ENCODE peak calls at places on chromosomes 7 and 10, in ten cellular contexts. I is B cell; V is CD8-positive, alpha-beta T cell; M is fibroblast of mammary gland; O is AG04449; H is heart right ventricle; S is WTC11; U is AG04450; D is kidney epithelial cell; E is pancreas. X is an unnamed sample.

GRCh38 chr7:28165971-28166955 is 14.3 kb downstream of the JAZF1 start:
- DNase-seq in I (no peak), V (no peak), M (peak; percentile 86), O (peak; percentile 84), H (no peak), S (no peak), U (no peak), D (no peak), E (no peak), X (no peak)

GRCh38 chr7:27775772-27776171 is 35.8 kb downstream of the TAX1BP1 start:
- DNase-seq in I (no peak), V (no peak), M (no peak), O (no peak), H (no peak), S (no peak), U (no peak), D (no peak), E (no peak), X (no peak)

GRCh38 chr7:102279537-102280400 is 6.9 kb upstream of the SH2B2 start:
- DNase-seq in I (peak; percentile 89), V (peak; percentile 34), M (peak; percentile 51), O (no peak), H (peak; percentile 36), S (peak; percentile 81), U (no peak), D (no peak), E (peak; percentile 78), X (peak; percentile 64)

GRCh38 chr7:5508698-5509097 is 85.1 kb upstream of the TNRC18 start:
- DNase-seq in I (no peak), V (no peak), M (no peak), O (no peak), H (no peak), S (no peak), U (no peak), D (no peak), E (no peak), X (no peak)

GRCh38 chr10:49283491-49283890 is 15.5 kb upstream of the C10orf71 start:
- DNase-seq in I (no peak), V (no peak), M (no peak), O (no peak), H (no peak), S (no peak), U (no peak), D (no peak), E (no peak), X (no peak)

GRCh38 chr7:24778543-24779282 is 21.4 kb upstream of the GSDME start:
- DNase-seq in I (no peak), V (no peak), M (peak; percentile 94), O (peak; percentile 77), H (no peak), S (no peak), U (no peak), D (no peak), E (no peak), X (no peak)

GRCh38 chr10:60413306-60414012 is 23.8 kb upstream of the ANK3 start:
- DNase-seq in I (no peak), V (no peak), M (no peak), O (no peak), H (no peak), S (no peak), U (no peak), D (no peak), E (no peak), X (no peak)

GRCh38 chr7:151687523-151688235 is 168.0 kb upstream of the RHEB start:
- DNase-seq in I (no peak), V (no peak), M (peak; percentile 93), O (peak; percentile 79), H (peak; percentile 47), S (peak; percentile 55), U (peak; percentile 91), D (peak; percentile 97), E (no peak), X (no peak)

GRCh38 chr10:49562893-49563292 is 24.0 kb upstream of the ERCC6 start:
- DNase-seq in I (no peak), V (no peak), M (peak; percentile 46), O (no peak), H (no peak), S (no peak), U (no peak), D (no peak), E (no peak), X (no peak)

GRCh38 chr10:70809011-70809611 is 6.6 kb upstream of the SGPL1 start:
- DNase-seq in I (no peak), V (no peak), M (no peak), O (no peak), H (no peak), S (no peak), U (no peak), D (no peak), E (no peak), X (no peak)

GRCh38 chr10:112801748-112802147 is 148.3 kb upstream of the TCF7L2 start:
- DNase-seq in I (no peak), V (no peak), M (no peak), O (no peak), H (no peak), S (no peak), U (no peak), D (no peak), E (no peak), X (no peak)

GRCh38 chr10:5809541-5810154 is 3.6 kb downstream of the GDI2 start:
- DNase-seq in I (peak; percentile 37), V (no peak), M (no peak), O (no peak), H (no peak), S (no peak), U (no peak), D (no peak), E (no peak), X (no peak)

GRCh38 chr7:55178863-55179773 is 160.3 kb downstream of the EGFR start:
- DNase-seq in I (no peak), V (no peak), M (no peak), O (no peak), H (no peak), S (no peak), U (no peak), D (no peak), E (no peak), X (no peak)

GRCh38 chr7:16422917-16423316 is 1.6 kb upstream of the CRPPA start:
- DNase-seq in I (no peak), V (no peak), M (no peak), O (no peak), H (no peak), S (no peak), U (no peak), D (no peak), E (no peak), X (no peak)
- TF ChIP-seq CTCF in I (no peak), V (no peak), M (no peak), O (no peak), H (no peak), S (no peak), U (no peak), D (no peak), E (no peak), X (no peak)

GRCh38 chr7:140176271-140176701 is 497 bp downstream of the KDM7A start:
- DNase-seq in I (peak; percentile 46), V (peak; percentile 6), M (no peak), O (no peak), H (no peak), S (no peak), U (no peak), D (no peak), E (peak; percentile 74), X (no peak)

GRCh38 chr7:140174217-140174616 is 2.6 kb downstream of the KDM7A start:
- DNase-seq in I (no peak), V (no peak), M (no peak), O (no peak), H (no peak), S (no peak), U (no peak), D (no peak), E (no peak), X (no peak)

GRCh38 chr7:140175221-140176218 is 1.3 kb downstream of the KDM7A start:
- DNase-seq in I (peak; percentile 77), V (peak; percentile 83), M (peak; percentile 94), O (peak; percentile 68), H (peak; percentile 92), S (peak; percentile 65), U (peak; percentile 83), D (peak; percentile 85), E (peak; percentile 91), X (peak; percentile 85)

GRCh38 chr7:140179339-140179738 is 2.6 kb upstream of the KDM7A start:
- DNase-seq in I (no peak), V (no peak), M (no peak), O (no peak), H (no peak), S (no peak), U (no peak), D (no peak), E (no peak), X (no peak)

DNA sequence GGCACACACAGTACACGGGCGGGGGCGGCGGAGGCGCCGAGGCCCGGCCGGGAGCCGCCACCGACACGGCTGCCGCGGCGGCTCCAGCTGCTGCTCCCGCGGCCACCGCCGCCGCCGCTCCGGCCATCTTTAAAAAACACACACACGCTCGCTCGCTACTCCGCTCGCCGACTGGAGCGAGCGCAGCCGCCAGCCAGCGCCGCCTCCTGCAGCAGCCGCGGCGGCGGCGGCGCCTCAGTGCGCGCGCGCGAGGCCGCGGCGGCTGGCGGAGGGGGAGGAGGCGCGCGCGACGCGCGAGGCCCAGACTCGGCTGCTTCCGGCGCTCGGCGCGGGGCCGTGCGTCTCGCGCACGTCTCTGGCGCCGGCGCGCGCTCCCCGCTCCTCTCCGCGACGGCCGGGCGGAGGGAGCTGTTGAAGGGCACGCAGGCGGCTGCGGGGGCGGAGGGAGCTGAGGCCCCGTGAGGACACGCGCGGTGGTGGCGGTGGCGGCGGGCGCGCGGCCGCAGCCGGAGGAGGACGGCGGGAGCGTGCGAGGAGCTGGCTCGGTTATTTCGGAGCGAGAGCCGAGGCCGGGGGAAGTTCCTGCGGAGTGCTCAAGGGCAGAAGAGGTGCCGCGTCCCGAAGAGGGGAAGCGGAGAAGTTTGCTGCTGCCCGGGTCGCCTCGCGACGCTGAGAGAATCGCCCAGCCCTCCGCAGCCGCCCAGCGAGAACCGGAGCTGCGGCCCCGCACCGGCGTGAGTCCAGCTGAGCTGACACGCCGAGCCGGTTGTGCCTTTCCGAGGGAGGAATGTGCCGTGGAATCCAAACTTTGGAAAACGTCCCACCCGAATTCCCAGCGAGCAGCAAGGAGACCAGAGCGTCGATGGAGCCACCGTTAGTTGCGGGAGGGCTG is at the start of gene KDM7A:
- DNase-seq in I (peak; percentile 96), V (peak; percentile 85), M (peak; percentile 85), O (peak; percentile 36), H (peak; percentile 92), S (peak; percentile 79), U (peak; percentile 78), D (peak; percentile 51), E (peak; percentile 95), X (peak; percentile 86)
- TF ChIP-seq CTCF in I (no peak), V (no peak), M (no peak), O (no peak), H (no peak), S (no peak), U (no peak), D (no peak), E (no peak), X (no peak)

GRCh38 chr10:24952701-24953349 is 419 bp upstream of the PRTFDC1 start:
- DNase-seq in I (peak; percentile 83), V (peak; percentile 50), M (peak; percentile 81), O (no peak), H (peak; percentile 54), S (no peak), U (no peak), D (no peak), E (peak; percentile 52), X (peak; percentile 45)
- TF ChIP-seq CTCF in I (peak; percentile 54), V (peak; percentile 63), M (no peak), O (peak; percentile 10), H (peak; percentile 32), S (no peak), U (no peak), D (peak; percentile 15), E (peak; percentile 16), X (peak; percentile 24)

GRCh38 chr7:73621168-73622063 is 2.9 kb downstream of the MLXIPL start:
- DNase-seq in I (no peak), V (no peak), M (no peak), O (no peak), H (no peak), S (no peak), U (no peak), D (no peak), E (no peak), X (no peak)
- TF ChIP-seq CTCF in I (no peak), V (no peak), M (no peak), O (no peak), H (no peak), S (no peak), U (no peak), D (no peak), E (no peak), X (no peak)